ENCODE peak calls at places on chromosomes 11 and 22, in ten cellular contexts. One of them, this sample, is unnamed.

GRCh38 chr11:102007567-102008437 is 39.4 kb upstream of the CFAP300 start:
- DNase-seq in NCI-H187 treated with DMSO at 0.1 percent for 48 hours: no peak
- DNase-seq in tibial nerve: no peak
- DNase-seq in DMS 273 treated with DMSO at 0.1 percent for 48 hours: peak; percentile 1
- DNase-seq in stimulated activated CD4-positive, alpha-beta T cell treated with anti-CD3 and anti-CD28 coated beads, Interleukin-4, amount 100 ng/mL, for 48 hours: no peak
- DNase-seq in CD8-positive, alpha-beta T cell: no peak
- DNase-seq in activated CD4-positive, alpha-beta T cell treated with anti-CD3 and anti-CD28 coated beads for 48 hours: no peak
- DNase-seq in fibroblast of lung: peak; percentile 73
- DNase-seq in keratinocyte: no peak
- DNase-seq in ovary: no peak
- DNase-seq in this sample: peak; percentile 25

GRCh38 chr11:62458212-62459002 is 39.6 kb downstream of the SCGB1A1 start:
- DNase-seq in NCI-H187 treated with DMSO at 0.1 percent for 48 hours: no peak
- DNase-seq in tibial nerve: no peak
- DNase-seq in DMS 273 treated with DMSO at 0.1 percent for 48 hours: no peak
- DNase-seq in stimulated activated CD4-positive, alpha-beta T cell treated with anti-CD3 and anti-CD28 coated beads, Interleukin-4, amount 100 ng/mL, for 48 hours: no peak
- DNase-seq in CD8-positive, alpha-beta T cell: no peak
- DNase-seq in activated CD4-positive, alpha-beta T cell treated with anti-CD3 and anti-CD28 coated beads for 48 hours: no peak
- DNase-seq in fibroblast of lung: no peak
- DNase-seq in keratinocyte: no peak
- DNase-seq in ovary: no peak
- DNase-seq in this sample: no peak

GRCh38 chr11:43681543-43681942 is 1.0 kb downstream of the HSD17B12 start:
- DNase-seq in NCI-H187 treated with DMSO at 0.1 percent for 48 hours: no peak
- DNase-seq in tibial nerve: no peak
- DNase-seq in DMS 273 treated with DMSO at 0.1 percent for 48 hours: no peak
- DNase-seq in stimulated activated CD4-positive, alpha-beta T cell treated with anti-CD3 and anti-CD28 coated beads, Interleukin-4, amount 100 ng/mL, for 48 hours: no peak
- DNase-seq in CD8-positive, alpha-beta T cell: no peak
- DNase-seq in activated CD4-positive, alpha-beta T cell treated with anti-CD3 and anti-CD28 coated beads for 48 hours: no peak
- DNase-seq in fibroblast of lung: peak; percentile 52
- DNase-seq in keratinocyte: no peak
- DNase-seq in ovary: no peak
- DNase-seq in this sample: no peak

GRCh38 chr11:62545437-62546243 is 966 bp downstream of the AHNAK start:
- DNase-seq in NCI-H187 treated with DMSO at 0.1 percent for 48 hours: no peak
- DNase-seq in tibial nerve: peak; percentile 92
- DNase-seq in DMS 273 treated with DMSO at 0.1 percent for 48 hours: no peak
- DNase-seq in stimulated activated CD4-positive, alpha-beta T cell treated with anti-CD3 and anti-CD28 coated beads, Interleukin-4, amount 100 ng/mL, for 48 hours: no peak
- DNase-seq in CD8-positive, alpha-beta T cell: peak; percentile 40
- DNase-seq in activated CD4-positive, alpha-beta T cell treated with anti-CD3 and anti-CD28 coated beads for 48 hours: peak; percentile 53
- DNase-seq in fibroblast of lung: peak; percentile 93
- DNase-seq in keratinocyte: no peak
- DNase-seq in ovary: peak; percentile 98
- DNase-seq in this sample: peak; percentile 39

GRCh38 chr22:20062766-20063083 is 17.3 kb upstream of the DGCR8 start:
- DNase-seq in NCI-H187 treated with DMSO at 0.1 percent for 48 hours: no peak
- DNase-seq in tibial nerve: no peak
- DNase-seq in DMS 273 treated with DMSO at 0.1 percent for 48 hours: no peak
- DNase-seq in stimulated activated CD4-positive, alpha-beta T cell treated with anti-CD3 and anti-CD28 coated beads, Interleukin-4, amount 100 ng/mL, for 48 hours: no peak
- DNase-seq in CD8-positive, alpha-beta T cell: no peak
- DNase-seq in activated CD4-positive, alpha-beta T cell treated with anti-CD3 and anti-CD28 coated beads for 48 hours: no peak
- DNase-seq in fibroblast of lung: peak; percentile 24
- DNase-seq in keratinocyte: no peak
- DNase-seq in ovary: no peak
- DNase-seq in this sample: no peak

GRCh38 chr11:113907155-113907554 is 2.6 kb downstream of the HTR3B start:
- DNase-seq in NCI-H187 treated with DMSO at 0.1 percent for 48 hours: no peak
- DNase-seq in tibial nerve: no peak
- DNase-seq in DMS 273 treated with DMSO at 0.1 percent for 48 hours: no peak
- DNase-seq in stimulated activated CD4-positive, alpha-beta T cell treated with anti-CD3 and anti-CD28 coated beads, Interleukin-4, amount 100 ng/mL, for 48 hours: no peak
- DNase-seq in CD8-positive, alpha-beta T cell: no peak
- DNase-seq in activated CD4-positive, alpha-beta T cell treated with anti-CD3 and anti-CD28 coated beads for 48 hours: no peak
- DNase-seq in fibroblast of lung: no peak
- DNase-seq in keratinocyte: no peak
- DNase-seq in ovary: no peak
- DNase-seq in this sample: no peak

GRCh38 chr11:106228996-106229395 is 151.5 kb downstream of the AASDHPPT start:
- DNase-seq in NCI-H187 treated with DMSO at 0.1 percent for 48 hours: no peak
- DNase-seq in tibial nerve: no peak
- DNase-seq in DMS 273 treated with DMSO at 0.1 percent for 48 hours: no peak
- DNase-seq in stimulated activated CD4-positive, alpha-beta T cell treated with anti-CD3 and anti-CD28 coated beads, Interleukin-4, amount 100 ng/mL, for 48 hours: no peak
- DNase-seq in CD8-positive, alpha-beta T cell: no peak
- DNase-seq in activated CD4-positive, alpha-beta T cell treated with anti-CD3 and anti-CD28 coated beads for 48 hours: no peak
- DNase-seq in fibroblast of lung: no peak
- DNase-seq in keratinocyte: no peak
- DNase-seq in ovary: no peak
- DNase-seq in this sample: no peak

GRCh38 chr22:30829901-30830550 is 135.4 kb downstream of the OSBP2 start:
- DNase-seq in NCI-H187 treated with DMSO at 0.1 percent for 48 hours: no peak
- DNase-seq in tibial nerve: no peak
- DNase-seq in DMS 273 treated with DMSO at 0.1 percent for 48 hours: no peak
- DNase-seq in stimulated activated CD4-positive, alpha-beta T cell treated with anti-CD3 and anti-CD28 coated beads, Interleukin-4, amount 100 ng/mL, for 48 hours: no peak
- DNase-seq in CD8-positive, alpha-beta T cell: no peak
- DNase-seq in activated CD4-positive, alpha-beta T cell treated with anti-CD3 and anti-CD28 coated beads for 48 hours: no peak
- DNase-seq in fibroblast of lung: peak; percentile 92
- DNase-seq in keratinocyte: peak; percentile 98
- DNase-seq in ovary: no peak
- DNase-seq in this sample: no peak

GRCh38 chr11:69217276-69218105 is 61.8 kb downstream of the SMIM38 start:
- DNase-seq in NCI-H187 treated with DMSO at 0.1 percent for 48 hours: no peak
- DNase-seq in tibial nerve: no peak
- DNase-seq in DMS 273 treated with DMSO at 0.1 percent for 48 hours: peak; percentile 28
- DNase-seq in stimulated activated CD4-positive, alpha-beta T cell treated with anti-CD3 and anti-CD28 coated beads, Interleukin-4, amount 100 ng/mL, for 48 hours: no peak
- DNase-seq in CD8-positive, alpha-beta T cell: no peak
- DNase-seq in activated CD4-positive, alpha-beta T cell treated with anti-CD3 and anti-CD28 coated beads for 48 hours: no peak
- DNase-seq in fibroblast of lung: peak; percentile 6
- DNase-seq in keratinocyte: no peak
- DNase-seq in ovary: no peak
- DNase-seq in this sample: no peak